ENCODE peak calls at places on chromosomes 16 and 17, in five cellular contexts. S, A, P, X and Q are unnamed samples.

GRCh38 chr16:17802566-17802965 is 331.8 kb upstream of the XYLT1 start:
- DNase-seq in X (no peak), A (no peak), S (no peak), P (no peak), Q (no peak)

GRCh38 chr17:80695979-80696378 is 151.3 kb downstream of the RPTOR start:
- DNase-seq in P (peak), S (no peak), X (no peak), A (no peak), Q (no peak)

GRCh38 chr17:71760062-71760720 is 360.6 kb upstream of the SOX9 start:
- DNase-seq in S (no peak), P (no peak), X (no peak), A (no peak), Q (no peak)

GRCh38 chr17:27319536-27320221 is 25.8 kb downstream of the WSB1 start:
- DNase-seq in X (no peak), S (peak), A (no peak), P (no peak), Q (no peak)

GRCh38 chr17:7380321-7380720 is 568 bp upstream of the TNK1 start:
- DNase-seq in A (no peak), S (no peak), X (no peak), P (peak), Q (no peak)

GRCh38 chr17:1724351-1724868 is at the start of gene WDR81:
- DNase-seq in S (peak), X (peak), P (peak), A (peak), Q (no peak)

GRCh38 chr16:80618862-80619648 is 78.3 kb downstream of the DYNLRB2 start:
- DNase-seq in S (no peak), A (no peak), P (no peak), X (no peak), Q (no peak)

GRCh38 chr17:82394296-82394695 is 22.7 kb downstream of the UTS2R start:
- DNase-seq in P (no peak), X (no peak), S (no peak), A (no peak), Q (no peak)

GRCh38 chr16:27404163-27404823 is 2.3 kb downstream of the IL21R start:
- DNase-seq in P (no peak), S (no peak), X (no peak), A (no peak), Q (no peak)

GRCh38 chr17:78359936-78360370 is at the start of gene SOCS3:
- DNase-seq in S (peak), A (peak), P (peak), X (peak), Q (no peak)

GRCh38 chr17:77479372-77479781 is 338.6 kb downstream of the SEC14L1 start:
- DNase-seq in A (no peak), P (no peak), S (peak), X (no peak), Q (no peak)

GRCh38 chr16:56771558-56772279 is 41.8 kb downstream of the NUP93 start:
- DNase-seq in P (no peak), A (no peak), S (no peak), X (no peak), Q (no peak)

GRCh38 chr17:39146273-39146672 is 5.2 kb downstream of the PLXDC1 start:
- DNase-seq in S (no peak), X (no peak), A (no peak), P (no peak), Q (no peak)

GRCh38 chr17:7363311-7363710 is 8.4 kb downstream of the TMEM95 start:
- DNase-seq in P (no peak), A (no peak), X (no peak), S (no peak), Q (no peak)

GRCh38 chr17:41549596-41550039 is 21.5 kb upstream of the KRT19 start:
- DNase-seq in P (no peak), S (no peak), A (no peak), X (peak), Q (no peak)

GRCh38 chr16:774086-775001 is 13.8 kb downstream of the MSLN start:
- DNase-seq in S (no peak), P (no peak), A (no peak), X (no peak), Q (no peak)

GRCh38 chr17:72334205-72334604 is 213.4 kb downstream of the SOX9 start:
- DNase-seq in X (no peak), S (no peak), P (no peak), A (no peak), Q (no peak)

GRCh38 chr16:84555418-84556196 is 51.1 kb upstream of the MEAK7 start:
- DNase-seq in X (no peak), A (no peak), S (peak), P (no peak), Q (no peak)

GRCh38 chr16:30903596-30903995 is 7.2 kb downstream of the CTF1 start:
- DNase-seq in A (no peak), P (peak), S (no peak), X (peak), Q (no peak)

GRCh38 chr16:89246903-89247733 is 29.6 kb downstream of the ZNF778 start:
- DNase-seq in P (peak), A (peak), X (peak), S (peak), Q (peak)

GRCh38 chr17:16583781-16584180 is 14.8 kb upstream of the ZNF287 start:
- DNase-seq in X (no peak), S (no peak), P (no peak), A (no peak), Q (no peak)

GRCh38 chr16:8963010-8963824 is 489 bp downstream of the USP7 start:
- DNase-seq in A (no peak), S (peak), X (peak), P (peak), Q (no peak)

GRCh38 chr17:29054835-29055234 is 11.9 kb downstream of the PIPOX start:
- DNase-seq in S (no peak), P (peak), A (no peak), X (no peak), Q (no peak)
- TF ChIP-seq YY1 in S (no peak), P (no peak), A (no peak), X (no peak), Q (no peak)

GRCh38 chr17:19336938-19337711 is 25.4 kb downstream of the B9D1 start:
- DNase-seq in P (no peak), S (no peak), A (no peak), X (no peak), Q (no peak)
- TF ChIP-seq CTCF in P (no peak), S (peak), A (no peak), X (peak), Q (no peak)

DNA sequence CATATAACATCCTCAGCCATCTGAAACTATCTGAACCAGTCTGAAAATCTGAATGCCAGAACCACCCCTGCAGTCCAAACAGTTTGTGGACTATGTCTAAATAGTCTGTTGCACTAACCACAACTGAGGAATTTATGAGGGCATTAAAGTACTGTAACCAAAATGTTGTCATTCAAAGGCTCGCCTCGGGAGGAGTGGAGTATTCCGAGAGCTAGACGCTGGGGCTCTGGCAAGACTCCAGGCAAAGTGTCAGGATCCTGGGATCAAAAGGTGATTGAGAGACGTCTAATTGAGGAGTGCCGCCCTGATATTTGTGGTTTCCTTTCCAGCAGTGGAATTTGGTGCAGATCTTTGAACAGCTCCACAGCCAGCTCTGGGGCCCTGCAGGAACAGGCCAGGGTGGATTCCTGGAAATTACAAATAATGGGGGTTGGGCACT is 142.9 kb upstream of the MYOCD start:
- DNase-seq in A (no peak), P (no peak), S (no peak), X (no peak), Q (no peak)
- H3K27ac ChIP-seq in A (no peak), P (no peak), S (no peak), X (no peak), Q (no peak)

DNA sequence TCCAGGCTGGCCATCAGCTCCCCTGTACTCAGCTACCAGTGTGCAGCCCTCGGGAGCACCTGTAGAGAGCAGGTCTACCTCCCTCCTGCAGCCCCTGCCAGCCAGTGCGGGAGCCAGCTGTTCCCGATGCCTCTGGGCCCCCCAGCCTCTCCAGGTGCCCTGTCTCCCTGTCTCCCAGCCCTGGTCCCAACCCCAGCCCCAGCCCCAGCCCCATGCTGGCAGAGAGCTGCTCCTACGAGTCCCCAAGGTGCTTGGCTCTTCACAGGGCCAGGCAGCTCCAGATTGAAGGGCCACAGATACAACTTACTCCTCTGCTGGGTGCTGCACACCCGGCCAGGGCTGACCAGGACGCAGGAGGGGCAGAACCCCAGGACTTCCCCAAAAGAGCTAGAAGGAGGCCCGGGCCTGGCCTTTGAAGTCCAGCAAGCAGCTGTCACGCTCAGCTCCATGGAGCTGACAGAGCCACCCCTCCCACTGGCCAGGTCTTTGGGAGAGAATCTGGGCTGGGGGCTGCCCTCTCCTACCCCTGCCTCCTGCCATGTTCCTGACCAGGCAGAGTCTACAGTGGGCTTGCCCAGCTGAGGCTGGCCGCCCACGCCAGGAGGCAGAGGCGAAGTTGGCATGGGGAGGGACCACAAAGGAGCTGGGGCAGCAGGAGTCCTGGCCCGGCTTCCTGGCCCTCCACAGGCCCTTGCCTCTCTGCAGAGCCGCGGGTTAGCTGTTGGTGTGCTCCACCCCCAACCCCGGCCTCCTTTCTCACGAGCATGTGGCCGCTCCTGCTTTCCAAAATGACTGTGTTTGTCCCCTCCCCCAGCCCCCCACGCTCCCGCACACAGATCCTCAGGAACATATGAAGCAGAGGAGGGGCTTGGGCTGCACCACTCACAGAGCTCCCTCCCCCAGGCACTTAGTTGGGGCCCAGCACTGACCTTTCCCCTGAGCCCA is 9.4 kb upstream of the ADAM11 start:
- DNase-seq in S (no peak), A (no peak), P (no peak), X (no peak), Q (no peak)
- TF ChIP-seq YY1 in S (no peak), A (no peak), P (no peak), X (no peak), Q (no peak)

DNA sequence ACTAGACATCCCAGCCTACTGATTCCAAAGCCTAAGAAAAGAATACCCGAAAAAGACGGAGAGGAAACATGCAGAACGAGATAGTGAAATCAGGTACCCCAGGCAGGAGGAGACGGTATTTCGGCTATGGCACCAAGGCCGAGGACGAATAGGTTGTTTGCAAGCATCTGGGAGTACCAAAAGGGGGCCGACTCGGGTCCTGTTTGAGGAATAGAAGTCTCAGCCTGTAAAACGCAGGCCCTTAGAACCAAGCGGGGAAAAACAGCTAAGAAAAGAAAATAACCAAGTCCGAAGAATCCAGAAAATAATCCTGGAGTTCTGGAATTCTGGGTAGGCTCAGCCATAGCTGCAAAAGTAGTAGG is 537 bp downstream of the SLC35B1 start:
- DNase-seq in P (no peak), A (no peak), X (peak), S (no peak), Q (no peak)
- TF ChIP-seq CTCF in P (no peak), A (no peak), X (no peak), S (no peak), Q (peak)

GRCh38 chr16:77986021-77986420 is 36.3 kb upstream of the CLEC3A start:
- DNase-seq in P (no peak), A (no peak), S (no peak), X (no peak), Q (no peak)
- H3K27ac ChIP-seq in P (no peak), A (no peak), S (no peak), X (no peak), Q (no peak)